ENCODE peak calls at places on chromosomes 4 and X, in eight cellular contexts. X is heart right ventricle; A is fibroblast of lung; D is psoas muscle; Z is CD8-positive, alpha-beta memory T cell; Y is tibial nerve; V is OCI-LY7; M is upper lobe of right lung. Q is an unnamed sample. For H3K4me1 and H3K9me3, the result is how much of the 10 kb centered on the place peaks cover.

GRCh38 chrX:148500428-148501120 is at the start of gene AFF2:
- DNase-seq in X (peak), A (peak), D (peak), Z (peak), Y (peak), V (peak), M (peak), Q (peak)

GRCh38 chrX:123959281-123960063 is 2.0 kb upstream of the STAG2 start:
- DNase-seq in X (peak), A (peak), D (peak), Z (no peak), Y (peak), V (peak), M (peak), Q (peak)

GRCh38 chr4:151799417-151800030 is 38.7 kb upstream of the GATB start:
- DNase-seq in X (no peak), A (no peak), D (no peak), Z (no peak), Y (no peak), V (no peak), M (no peak), Q (no peak)

GRCh38 chr4:118410143-118410542 is 57.3 kb upstream of the PRSS12 start:
- DNase-seq in X (no peak), A (peak), D (no peak), Z (no peak), Y (no peak), V (no peak), M (no peak), Q (no peak)

GRCh38 chr4:2068198-2068470 is 9.0 kb downstream of the NAT8L start:
- DNase-seq in X (no peak), A (no peak), D (no peak), Z (no peak), Y (no peak), V (no peak), M (no peak), Q (no peak)

GRCh38 chr4:2962614-2963184 is 507 bp downstream of the NOP14 start:
- DNase-seq in X (peak), A (peak), D (no peak), Z (no peak), Y (peak), V (peak), M (no peak), Q (no peak)

GRCh38 chr4:3873446-3874415 is 107.5 kb downstream of the ADRA2C start:
- DNase-seq in X (no peak), A (no peak), D (peak), Z (no peak), Y (no peak), V (no peak), M (peak), Q (no peak)

GRCh38 chr4:101785476-101785875 is 5.1 kb upstream of the BANK1 start:
- DNase-seq in X (no peak), A (no peak), D (no peak), Z (no peak), Y (no peak), V (no peak), M (no peak), Q (no peak)

GRCh38 chrX:132652871-132653270 is 164.0 kb upstream of the MBNL3 start:
- DNase-seq in X (no peak), A (no peak), D (no peak), Z (no peak), Y (no peak), V (no peak), M (no peak), Q (no peak)

GRCh38 chrX:65883556-65883955 is 156.3 kb downstream of the VSIG4 start:
- DNase-seq in X (no peak), A (no peak), D (no peak), Z (no peak), Y (no peak), V (no peak), M (no peak), Q (no peak)

GRCh38 chrX:21725498-21725897 is 32.4 kb downstream of the SMPX start:
- DNase-seq in X (no peak), A (peak), D (no peak), Z (no peak), Y (no peak), V (no peak), M (no peak), Q (no peak)

GRCh38 chr4:138275946-138276621 is 33.9 kb upstream of the SLC7A11 start:
- DNase-seq in X (no peak), A (peak), D (no peak), Z (no peak), Y (no peak), V (no peak), M (no peak), Q (no peak)

GRCh38 chr4:126364290-126364978 is 1049.7 kb downstream of the FAT4 start:
- DNase-seq in X (no peak), A (peak), D (no peak), Z (no peak), Y (no peak), V (no peak), M (no peak), Q (no peak)

GRCh38 chr4:107818301-107818910 is 6.3 kb upstream of the SGMS2 start:
- DNase-seq in X (no peak), A (no peak), D (no peak), Z (no peak), Y (no peak), V (no peak), M (no peak), Q (no peak)

GRCh38 chr4:102447413-102447812 is 53.7 kb upstream of the NFKB1 start:
- DNase-seq in X (no peak), A (no peak), D (no peak), Z (no peak), Y (no peak), V (no peak), M (no peak), Q (no peak)

GRCh38 chr4:114272226-114272625 is 292.8 kb upstream of the ARSJ start:
- DNase-seq in X (no peak), A (peak), D (no peak), Z (no peak), Y (no peak), V (no peak), M (no peak), Q (no peak)

GRCh38 chr4:149549911-149550310 is 265.7 kb downstream of the IQCM start:
- DNase-seq in X (peak), A (peak), D (no peak), Z (no peak), Y (no peak), V (no peak), M (no peak), Q (peak)

GRCh38 chr4:72568959-72569718 is at the start of gene ADAMTS3:
- DNase-seq in X (peak), A (peak), D (peak), Z (no peak), Y (peak), V (no peak), M (peak), Q (peak)

GRCh38 chr4:120939693-120940092 is 17.2 kb upstream of the PRDM5 start:
- DNase-seq in X (no peak), A (no peak), D (no peak), Z (no peak), Y (no peak), V (no peak), M (no peak), Q (no peak)

GRCh38 chr4:151004222-151004621 is 10.9 kb downstream of the LRBA start:
- DNase-seq in X (no peak), A (peak), D (no peak), Z (no peak), Y (no peak), V (no peak), M (no peak), Q (no peak)

GRCh38 chr4:183637461-183637860 is 21.5 kb downstream of the RWDD4 start:
- DNase-seq in X (no peak), A (peak), D (no peak), Z (no peak), Y (no peak), V (no peak), M (no peak), Q (no peak)

GRCh38 chrX:106203315-106203714 is 35.2 kb downstream of the PWWP3B start:
- DNase-seq in X (no peak), A (no peak), D (no peak), Z (no peak), Y (no peak), V (no peak), M (no peak), Q (no peak)

GRCh38 chr4:173051697-173052096 is 116.9 kb upstream of the GALNT7 start:
- DNase-seq in X (no peak), A (peak), D (no peak), Z (no peak), Y (no peak), V (no peak), M (no peak), Q (no peak)

GRCh38 chr4:173056271-173056670 is 112.3 kb upstream of the GALNT7 start:
- DNase-seq in X (no peak), A (no peak), D (no peak), Z (no peak), Y (no peak), V (no peak), M (no peak), Q (no peak)

GRCh38 chr4:173056708-173057107 is 111.9 kb upstream of the GALNT7 start:
- DNase-seq in X (no peak), A (no peak), D (no peak), Z (no peak), Y (no peak), V (no peak), M (no peak), Q (no peak)

GRCh38 chr4:173057442-173057841 is 111.2 kb upstream of the GALNT7 start:
- DNase-seq in X (no peak), A (no peak), D (no peak), Z (no peak), Y (no peak), V (no peak), M (no peak), Q (no peak)

GRCh38 chr4:173052439-173052838 is 116.2 kb upstream of the GALNT7 start:
- DNase-seq in X (no peak), A (no peak), D (no peak), Z (no peak), Y (no peak), V (no peak), M (no peak), Q (no peak)
- H3K4me1 ChIP-seq in X (under half), A (under half), D (under half), Z (under half), Y (under half), V (under half), M (under half), Q (under half)

DNA sequence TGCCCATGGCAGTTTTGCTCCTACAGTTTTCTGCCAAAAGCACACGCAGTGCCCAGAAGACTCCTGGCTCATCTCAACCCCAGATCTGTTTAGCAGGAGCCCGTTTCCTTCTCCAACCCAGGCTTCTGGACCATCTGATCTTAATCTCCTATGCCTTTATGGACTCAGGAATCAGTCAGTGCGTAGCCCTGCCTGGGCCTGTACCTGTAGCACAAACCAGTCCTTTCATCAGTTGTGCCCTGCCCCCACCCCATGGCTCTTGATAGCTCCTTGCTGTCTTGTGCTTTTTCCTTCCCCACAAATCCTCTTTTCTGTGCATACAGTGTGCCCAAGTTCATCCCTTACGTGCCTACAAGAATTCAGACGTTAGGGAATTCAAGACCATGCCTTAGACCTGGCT is 1.5 kb downstream of the ZNF718 start:
- DNase-seq in X (no peak), A (no peak), D (no peak), Z (no peak), Y (no peak), V (no peak), M (no peak), Q (peak)
- H3K9me3 ChIP-seq in X (under half), A (under half), D (under half), Z (under half), Y (under half), V (under half), M (under half), Q (under half)

GRCh38 chr4:80237992-80238391 is 28.5 kb upstream of the FGF5 start:
- DNase-seq in X (no peak), A (peak), D (no peak), Z (no peak), Y (no peak), V (no peak), M (no peak), Q (no peak)
- H3K4me3 ChIP-seq in X (no peak), A (peak), D (no peak), Z (no peak), Y (no peak), V (no peak), M (no peak), Q (no peak)

GRCh38 chr4:10020106-10020505 is 1.2 kb downstream of the SLC2A9 start:
- DNase-seq in X (no peak), A (no peak), D (no peak), Z (no peak), Y (no peak), V (no peak), M (no peak), Q (no peak)

GRCh38 chr4:10020871-10021676 is at the start of gene SLC2A9:
- DNase-seq in X (no peak), A (no peak), D (peak), Z (no peak), Y (peak), V (no peak), M (no peak), Q (no peak)

GRCh38 chr4:10019521-10020051 is 1.7 kb downstream of the SLC2A9 start:
- DNase-seq in X (peak), A (no peak), D (peak), Z (no peak), Y (no peak), V (no peak), M (no peak), Q (no peak)

GRCh38 chr4:10017037-10017893 is 4.0 kb downstream of the SLC2A9 start:
- DNase-seq in X (no peak), A (no peak), D (no peak), Z (no peak), Y (no peak), V (no peak), M (no peak), Q (no peak)

GRCh38 chr4:10018818-10019438 is 2.4 kb downstream of the SLC2A9 start:
- DNase-seq in X (peak), A (peak), D (peak), Z (peak), Y (peak), V (peak), M (peak), Q (peak)
- H3K4me1 ChIP-seq in X (under half), A (under half), D (under half), Z (under half), Y (under half), V (under half), M (under half), Q (under half)

GRCh38 chrX:111264397-111264796 is 5.9 kb downstream of the CAPN6 start:
- DNase-seq in X (no peak), A (no peak), D (no peak), Z (no peak), Y (no peak), V (no peak), M (no peak), Q (peak)
- H3K9me3 ChIP-seq in X (under half), A (under half), D (under half), Z (under half), Y (under half), V (under half), M (under half), Q (under half)

GRCh38 chr4:8818063-8818881 is 53.4 kb downstream of the HMX1 start:
- DNase-seq in X (no peak), A (no peak), D (peak), Z (no peak), Y (no peak), V (no peak), M (peak), Q (no peak)

GRCh38 chr4:8820178-8821102 is 51.2 kb downstream of the HMX1 start:
- DNase-seq in X (no peak), A (no peak), D (no peak), Z (no peak), Y (no peak), V (no peak), M (peak), Q (no peak)

GRCh38 chr4:8821151-8821950 is 50.3 kb downstream of the HMX1 start:
- DNase-seq in X (no peak), A (no peak), D (peak), Z (no peak), Y (no peak), V (no peak), M (peak), Q (no peak)

GRCh38 chr4:8819019-8819418 is 52.6 kb downstream of the HMX1 start:
- DNase-seq in X (no peak), A (no peak), D (peak), Z (no peak), Y (no peak), V (no peak), M (peak), Q (no peak)

DNA sequence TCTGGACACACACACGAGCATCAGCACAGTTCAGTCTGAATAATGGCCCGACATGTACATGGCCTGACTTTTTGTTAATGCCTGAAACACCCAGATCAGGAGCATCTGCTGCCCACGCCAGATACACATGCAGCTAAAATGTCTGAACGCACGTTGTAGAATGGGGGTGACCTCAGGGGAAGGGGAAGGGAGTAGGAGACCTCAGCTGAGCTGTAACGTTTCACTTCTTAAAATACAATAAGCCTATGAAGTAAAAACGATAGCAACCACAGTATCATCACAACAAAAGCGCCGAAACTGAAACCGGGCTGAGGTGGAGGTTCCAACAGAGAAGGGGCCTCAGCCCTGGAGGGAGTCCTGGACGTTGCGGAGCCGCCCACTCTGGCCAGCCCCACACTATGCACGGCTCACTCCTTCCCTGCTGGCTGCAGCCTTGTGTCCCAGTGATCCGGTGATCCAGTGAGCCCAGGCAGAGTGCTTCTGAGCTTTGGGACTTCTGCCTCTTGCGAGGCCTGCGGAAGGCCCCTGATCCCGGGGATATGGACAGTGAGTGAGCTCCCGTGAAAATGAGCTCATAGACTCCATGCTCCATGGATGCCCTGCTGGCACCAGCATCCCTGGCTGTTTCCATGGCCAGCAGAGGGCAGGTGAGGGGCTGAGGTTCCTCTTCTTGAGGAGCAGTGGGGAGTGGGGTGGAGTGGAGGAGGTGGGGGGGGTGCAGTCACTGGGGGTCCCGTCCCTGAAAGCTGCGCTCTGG is 52.0 kb downstream of the HMX1 start:
- DNase-seq in X (no peak), A (no peak), D (no peak), Z (no peak), Y (no peak), V (no peak), M (peak), Q (no peak)
- H3K4me3 ChIP-seq in X (no peak), A (no peak), D (no peak), Z (no peak), Y (no peak), V (no peak), M (no peak), Q (no peak)

Q was measured in HAP-1.